ENCODE peak calls at places on chromosomes 7 and 10, in eight cellular contexts. Z is heart right ventricle, B is Caco-2, K is tibial nerve, P is Panc1, Q is lower lobe of right lung, Y is lung, S is PC-3. M is an unnamed sample. For H3K36me3, the result is how much of the 10 kb centered on the place peaks cover.

GRCh38 chr10:130022501-130023299 is 58.6 kb upstream of the EBF3 start:
- DNase-seq in B (no peak), Q (no peak), Z (no peak), Y (no peak), K (no peak), S (peak), P (no peak), M (no peak)

GRCh38 chr10:113735913-113736312 is 15.6 kb upstream of the PLEKHS1 start:
- DNase-seq in Z (no peak), Y (no peak), K (no peak), Q (no peak), S (no peak), P (no peak), B (peak), M (no peak)

GRCh38 chr10:86946215-86947170 is 10.9 kb downstream of the MMRN2 start:
- DNase-seq in P (no peak), S (no peak), B (no peak), Z (no peak), K (no peak), Y (peak), Q (no peak), M (no peak)

GRCh38 chr7:102155821-102156441 is 130.7 kb upstream of the SH2B2 start:
- DNase-seq in P (no peak), B (no peak), Y (no peak), K (no peak), S (no peak), Z (no peak), Q (no peak), M (no peak)

GRCh38 chr7:33185786-33186185 is 56.4 kb downstream of the BBS9 start:
- DNase-seq in Y (no peak), K (no peak), Q (no peak), S (peak), Z (no peak), P (peak), B (peak), M (peak)

GRCh38 chr10:73887038-73888015 is 13.0 kb upstream of the CAMK2G start:
- DNase-seq in K (peak), Q (peak), B (no peak), P (no peak), Y (peak), Z (peak), S (peak), M (no peak)

GRCh38 chr10:13536674-13537366 is 8.0 kb upstream of the BEND7 start:
- DNase-seq in Q (peak), Y (no peak), K (no peak), B (peak), S (peak), Z (peak), P (peak), M (no peak)

GRCh38 chr10:50987934-50988333 is 86.4 kb upstream of the PRKG1 start:
- DNase-seq in S (no peak), B (no peak), Y (no peak), P (no peak), Z (no peak), K (no peak), Q (no peak), M (no peak)

GRCh38 chr10:116241642-116242405 is 31.2 kb downstream of the GFRA1 start:
- DNase-seq in B (no peak), Y (no peak), K (no peak), Z (no peak), Q (no peak), P (no peak), S (no peak), M (no peak)

GRCh38 chr10:3198900-3199299 is 26.3 kb upstream of the PITRM1 start:
- DNase-seq in K (no peak), Q (no peak), Z (no peak), S (no peak), P (no peak), Y (no peak), B (no peak), M (no peak)

GRCh38 chr7:123665896-123666295 is 10.2 kb downstream of the LMOD2 start:
- DNase-seq in P (no peak), S (no peak), K (no peak), Q (no peak), Y (no peak), Z (no peak), B (no peak), M (no peak)

GRCh38 chr7:6226194-6226799 is 46.1 kb downstream of the CYTH3 start:
- DNase-seq in Y (no peak), K (no peak), Z (no peak), B (peak), Q (no peak), S (no peak), P (no peak), M (no peak)

GRCh38 chr10:88314362-88314761 is 268.8 kb downstream of the RNLS start:
- DNase-seq in K (peak), S (no peak), P (no peak), Y (no peak), Z (no peak), Q (no peak), B (no peak), M (no peak)

GRCh38 chr10:19730071-19730470 is 86.2 kb upstream of the PLXDC2 start:
- DNase-seq in K (no peak), P (no peak), S (peak), B (no peak), Y (no peak), Z (no peak), Q (no peak), M (no peak)

GRCh38 chr10:43313901-43314300 is 47.0 kb upstream of the RASGEF1A start:
- DNase-seq in S (no peak), Z (no peak), Y (no peak), Q (no peak), B (no peak), K (no peak), P (no peak), M (no peak)

GRCh38 chr10:31521432-31521831 is 202.4 kb downstream of the ZEB1 start:
- DNase-seq in Z (no peak), P (no peak), B (no peak), S (no peak), Q (no peak), Y (no peak), K (no peak), M (no peak)

GRCh38 chr10:31520982-31521381 is 202.0 kb downstream of the ZEB1 start:
- DNase-seq in Z (no peak), K (no peak), S (no peak), Q (no peak), P (no peak), Y (no peak), B (no peak), M (no peak)

GRCh38 chr10:31515116-31515515 is 196.1 kb downstream of the ZEB1 start:
- DNase-seq in S (no peak), K (no peak), Z (no peak), B (no peak), P (no peak), Y (no peak), Q (no peak), M (no peak)

GRCh38 chr10:31509989-31510388 is 191.0 kb downstream of the ZEB1 start:
- DNase-seq in B (no peak), S (peak), K (no peak), Y (no peak), Q (no peak), Z (no peak), P (no peak), M (no peak)

DNA sequence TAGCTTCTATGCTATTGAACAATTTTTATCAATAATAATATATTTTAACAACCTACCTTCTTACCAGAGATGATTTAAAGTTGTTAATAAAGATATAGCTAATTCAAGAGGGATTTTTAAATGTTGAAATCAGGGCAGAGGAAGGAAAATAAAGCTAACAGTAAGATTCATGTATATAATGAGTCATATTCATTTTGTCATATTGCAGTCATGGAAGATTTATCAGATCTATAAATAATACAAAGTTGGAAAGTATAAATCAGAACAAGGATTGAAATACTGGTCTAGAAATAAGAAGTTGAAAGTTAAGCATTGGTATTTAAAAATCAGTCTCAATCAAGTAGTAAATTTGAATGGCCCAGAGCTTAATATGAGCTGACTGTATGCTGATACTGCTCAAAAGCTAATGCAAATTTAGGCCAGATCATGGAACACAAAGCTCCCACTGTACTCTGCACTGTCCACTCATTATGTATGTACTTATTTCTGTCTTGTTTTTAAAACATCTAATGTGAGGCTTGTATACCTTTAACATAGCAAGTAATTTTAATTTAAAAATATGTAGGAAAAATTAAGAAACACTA is 196.9 kb downstream of the ZEB1 start:
- DNase-seq in K (no peak), Y (no peak), Q (no peak), S (peak), B (no peak), P (no peak), Z (no peak), M (no peak)
- H3K36me3 ChIP-seq in K (under half), Y (under half), Q (under half), S (under half), B (under half), P (under half), Z (half or more), M (under half)

DNA sequence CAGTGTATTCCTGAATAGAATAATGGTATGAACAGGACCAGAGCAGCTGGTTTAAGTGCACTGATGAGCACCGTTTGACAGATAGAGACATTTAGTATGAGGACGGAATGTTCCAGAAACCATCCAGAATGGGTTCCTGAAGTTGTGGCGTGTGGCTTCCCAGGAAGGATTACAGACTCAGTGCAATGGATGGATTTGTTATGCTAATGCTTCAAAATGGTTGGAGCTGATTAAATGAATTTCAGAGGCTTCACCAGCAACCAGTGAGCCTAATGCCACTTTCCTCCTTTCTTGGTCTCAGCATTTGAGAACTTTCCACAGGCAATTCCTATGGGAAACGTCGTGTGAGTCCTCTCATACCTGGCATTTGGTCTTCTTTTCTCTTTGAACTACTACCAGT is 9.9 kb downstream of the GATA3 start:
- DNase-seq in S (no peak), B (no peak), K (no peak), P (no peak), Z (no peak), Q (no peak), Y (no peak), M (no peak)
- H3K36me3 ChIP-seq in S (under half), B (under half), K (under half), P (under half), Z (under half), Q (under half), Y (under half), M (half or more)

DNA sequence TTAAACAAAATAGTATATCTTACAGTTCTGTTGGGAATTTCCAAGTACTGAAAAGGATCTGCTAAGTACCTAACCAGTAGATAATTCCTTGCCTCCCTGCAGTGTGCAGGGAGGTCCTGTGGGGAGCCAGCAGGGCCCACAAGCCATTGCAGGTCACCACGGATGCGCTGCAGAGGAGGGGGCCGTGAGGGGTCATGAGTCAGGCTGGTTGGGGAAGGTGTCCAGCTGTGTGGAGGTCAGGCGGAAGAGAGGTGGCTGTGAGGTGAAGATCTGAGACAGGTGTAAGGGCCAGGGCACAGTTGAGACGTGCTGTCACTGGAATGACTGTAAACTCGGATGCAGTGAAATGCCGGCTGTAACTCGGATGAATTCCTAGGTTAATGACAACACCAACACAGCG is 80.6 kb downstream of the TRRAP start:
- DNase-seq in Y (no peak), K (no peak), Z (no peak), S (no peak), Q (no peak), B (no peak), P (no peak), M (no peak)
- H3K36me3 ChIP-seq in Y (half or more), K (half or more), Z (half or more), S (under half), Q (half or more), B (under half), P (under half), M (half or more)

GRCh38 chr7:76332073-76332472 is 26.7 kb downstream of the YWHAG start:
- DNase-seq in P (no peak), Y (no peak), B (no peak), Z (no peak), Q (no peak), S (no peak), K (no peak), M (no peak)

GRCh38 chr7:76328390-76328789 is 25.9 kb downstream of the HSPB1 start:
- DNase-seq in S (no peak), P (no peak), Q (no peak), Y (no peak), Z (no peak), B (no peak), K (no peak), M (no peak)

GRCh38 chr7:76329479-76329878 is 27.0 kb downstream of the HSPB1 start:
- DNase-seq in B (no peak), Q (no peak), Z (no peak), Y (no peak), S (no peak), K (no peak), P (no peak), M (no peak)

GRCh38 chr7:76330673-76331072 is 28.1 kb downstream of the YWHAG start:
- DNase-seq in Q (no peak), Z (no peak), S (no peak), K (no peak), B (no peak), Y (no peak), P (no peak), M (no peak)

DNA sequence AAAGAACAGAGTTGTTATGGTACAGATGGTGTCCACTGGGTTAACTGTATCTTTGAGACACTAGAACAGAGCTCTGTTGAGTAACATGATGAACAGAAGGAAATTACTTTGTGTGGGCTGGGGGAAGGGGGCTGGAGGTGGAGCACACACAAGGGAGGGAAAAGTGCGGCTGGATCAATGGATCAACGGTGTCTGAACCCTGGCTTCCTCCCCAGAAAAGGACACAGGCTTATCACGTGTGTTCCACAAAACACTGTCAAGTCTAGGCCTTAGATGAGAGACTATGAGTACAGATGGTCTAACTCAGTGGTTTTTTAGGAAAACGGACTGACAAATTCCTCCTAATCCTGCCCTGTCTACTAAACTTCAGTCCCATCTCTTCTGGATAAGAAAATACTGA is 27.8 kb downstream of the HSPB1 start:
- DNase-seq in K (no peak), Z (no peak), Y (no peak), S (no peak), B (no peak), P (no peak), Q (no peak), M (no peak)
- H3K36me3 ChIP-seq in K (under half), Z (half or more), Y (under half), S (half or more), B (under half), P (under half), Q (half or more), M (under half)

DNA sequence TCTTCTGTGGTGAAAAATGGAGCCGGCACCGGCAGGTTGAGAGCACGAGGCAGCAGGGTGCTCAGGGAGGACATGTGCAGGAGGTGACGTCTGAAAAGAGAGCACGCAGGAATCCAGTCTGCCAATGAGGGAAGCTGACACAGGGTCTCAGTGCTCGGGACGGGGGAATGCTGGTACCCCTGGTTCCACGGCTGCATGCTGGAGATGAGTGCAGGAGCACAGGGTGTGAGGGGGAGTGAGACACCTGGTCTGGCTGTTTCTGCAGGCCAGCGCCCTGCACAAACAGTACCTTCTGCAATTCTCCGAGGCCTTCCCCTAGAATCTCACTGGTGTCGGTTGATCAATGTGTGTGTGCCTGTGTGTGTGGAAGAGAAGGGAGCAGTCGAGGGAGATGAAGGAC is 72.7 kb downstream of the VOPP1 start:
- DNase-seq in K (no peak), Y (no peak), S (no peak), B (no peak), Q (no peak), Z (no peak), P (no peak), M (no peak)
- H3K36me3 ChIP-seq in K (under half), Y (under half), S (under half), B (under half), Q (under half), Z (under half), P (under half), M (under half)

DNA sequence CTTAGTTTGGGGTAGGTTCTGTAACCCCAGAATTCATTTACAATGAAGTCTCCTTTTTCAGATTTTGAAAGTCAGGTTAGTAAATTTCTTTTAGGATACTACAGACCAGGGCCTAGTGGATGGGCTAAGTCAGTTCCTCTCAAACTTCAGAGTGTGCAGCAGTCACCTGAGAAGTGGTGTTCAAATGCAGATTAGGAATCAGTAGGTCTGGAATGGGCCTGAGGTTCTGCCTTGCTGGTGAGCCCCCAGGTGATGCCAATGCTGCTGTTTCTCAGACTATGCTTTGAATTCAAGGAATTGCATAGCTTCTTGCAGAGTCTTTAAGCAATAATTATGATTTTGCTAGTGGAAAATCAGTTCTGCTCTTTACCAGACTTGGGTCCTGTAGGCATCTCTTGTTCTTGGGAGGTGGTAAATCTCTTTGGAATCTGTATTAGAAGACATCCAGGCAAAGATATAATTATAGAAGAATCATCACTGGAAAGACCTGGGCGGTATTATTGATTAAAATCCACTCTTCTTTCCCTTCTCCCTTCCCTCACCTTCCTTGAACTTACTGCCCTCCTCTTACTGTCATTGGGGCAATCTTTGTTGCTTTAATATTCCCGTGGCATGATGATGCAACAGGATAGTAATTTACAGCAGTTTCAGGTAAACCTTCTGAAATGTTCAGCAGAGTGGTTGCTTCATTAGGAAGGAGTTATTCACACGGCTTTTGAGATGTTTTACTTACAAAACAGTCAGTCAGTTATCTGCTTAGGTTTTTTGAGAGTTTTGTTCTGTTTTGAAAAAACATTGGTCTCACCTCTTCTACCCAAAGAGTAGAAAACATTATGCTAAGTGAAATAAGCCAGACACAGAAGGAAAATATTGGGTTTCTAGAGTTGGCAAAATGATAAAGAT is 87.2 kb downstream of the NRF1 start:
- DNase-seq in Q (no peak), P (no peak), B (peak), S (no peak), Y (no peak), K (no peak), Z (no peak), M (no peak)
- H3K36me3 ChIP-seq in Q (under half), P (under half), B (under half), S (under half), Y (under half), K (under half), Z (half or more), M (under half)